ENCODE peak calls at places on chromosomes 5 and 9, in nine cellular contexts. One of them, this sample, is unnamed.

GRCh38 chr5:45385321-45386058 is 310.7 kb downstream of the HCN1 start:
- DNase-seq in psoas muscle: peak
- DNase-seq in GM10248: no peak
- DNase-seq in Peyer's patch: no peak
- DNase-seq in foreskin keratinocyte: no peak
- DNase-seq in ascending aorta: no peak
- DNase-seq in Panc1: no peak
- DNase-seq in kidney: no peak
- DNase-seq in CD8-positive, alpha-beta T cell: no peak
- DNase-seq in this sample: no peak

GRCh38 chr5:132273631-132274030 is 16.1 kb downstream of the PDLIM4 start:
- DNase-seq in GM10248: no peak
- DNase-seq in CD8-positive, alpha-beta T cell: no peak
- DNase-seq in Panc1: no peak
- DNase-seq in ascending aorta: no peak
- DNase-seq in Peyer's patch: no peak
- DNase-seq in kidney: no peak
- DNase-seq in foreskin keratinocyte: no peak
- DNase-seq in psoas muscle: no peak
- DNase-seq in this sample: no peak

GRCh38 chr5:73338201-73339126 is 110.1 kb downstream of the FOXD1 start:
- DNase-seq in kidney: peak
- DNase-seq in foreskin keratinocyte: no peak
- DNase-seq in CD8-positive, alpha-beta T cell: no peak
- DNase-seq in GM10248: no peak
- DNase-seq in ascending aorta: no peak
- DNase-seq in Peyer's patch: no peak
- DNase-seq in psoas muscle: no peak
- DNase-seq in Panc1: no peak
- DNase-seq in this sample: no peak

GRCh38 chr5:132556511-132557424 is at the start of gene RAD50:
- DNase-seq in foreskin keratinocyte: peak
- DNase-seq in Panc1: peak
- DNase-seq in Peyer's patch: peak
- DNase-seq in kidney: peak
- DNase-seq in CD8-positive, alpha-beta T cell: peak
- DNase-seq in GM10248: peak
- DNase-seq in psoas muscle: peak
- DNase-seq in ascending aorta: peak
- DNase-seq in this sample: peak

GRCh38 chr5:174387448-174387847 is 336.9 kb upstream of the MSX2 start:
- DNase-seq in ascending aorta: no peak
- DNase-seq in psoas muscle: no peak
- DNase-seq in GM10248: no peak
- DNase-seq in CD8-positive, alpha-beta T cell: no peak
- DNase-seq in kidney: no peak
- DNase-seq in Panc1: no peak
- DNase-seq in Peyer's patch: no peak
- DNase-seq in foreskin keratinocyte: no peak
- DNase-seq in this sample: no peak

GRCh38 chr9:130043654-130044623 is 950 bp upstream of the FNBP1 start:
- DNase-seq in CD8-positive, alpha-beta T cell: no peak
- DNase-seq in Panc1: no peak
- DNase-seq in ascending aorta: no peak
- DNase-seq in psoas muscle: peak
- DNase-seq in foreskin keratinocyte: no peak
- DNase-seq in Peyer's patch: no peak
- DNase-seq in GM10248: no peak
- DNase-seq in kidney: peak
- DNase-seq in this sample: peak

GRCh38 chr9:15295761-15296405 is 11.1 kb downstream of the TTC39B start:
- DNase-seq in foreskin keratinocyte: no peak
- DNase-seq in Panc1: no peak
- DNase-seq in GM10248: peak
- DNase-seq in Peyer's patch: no peak
- DNase-seq in CD8-positive, alpha-beta T cell: no peak
- DNase-seq in kidney: no peak
- DNase-seq in ascending aorta: no peak
- DNase-seq in psoas muscle: no peak
- DNase-seq in this sample: no peak

GRCh38 chr9:98533132-98533531 is 175.6 kb downstream of the GABBR2 start:
- DNase-seq in psoas muscle: no peak
- DNase-seq in GM10248: no peak
- DNase-seq in Peyer's patch: no peak
- DNase-seq in Panc1: no peak
- DNase-seq in ascending aorta: no peak
- DNase-seq in kidney: no peak
- DNase-seq in CD8-positive, alpha-beta T cell: no peak
- DNase-seq in foreskin keratinocyte: no peak
- DNase-seq in this sample: no peak

GRCh38 chr5:43336159-43336558 is 22.9 kb upstream of the HMGCS1 start:
- DNase-seq in foreskin keratinocyte: peak
- DNase-seq in Peyer's patch: no peak
- DNase-seq in CD8-positive, alpha-beta T cell: no peak
- DNase-seq in Panc1: no peak
- DNase-seq in psoas muscle: no peak
- DNase-seq in GM10248: no peak
- DNase-seq in kidney: no peak
- DNase-seq in ascending aorta: no peak
- DNase-seq in this sample: no peak

GRCh38 chr5:106637275-106637674 is 1033.5 kb downstream of the EFNA5 start:
- DNase-seq in psoas muscle: no peak
- DNase-seq in ascending aorta: no peak
- DNase-seq in Panc1: no peak
- DNase-seq in Peyer's patch: no peak
- DNase-seq in GM10248: no peak
- DNase-seq in foreskin keratinocyte: peak
- DNase-seq in kidney: no peak
- DNase-seq in CD8-positive, alpha-beta T cell: no peak
- DNase-seq in this sample: no peak

GRCh38 chr9:14347408-14348224 is 33.7 kb upstream of the NFIB start:
- DNase-seq in foreskin keratinocyte: peak
- DNase-seq in CD8-positive, alpha-beta T cell: no peak
- DNase-seq in ascending aorta: no peak
- DNase-seq in psoas muscle: peak
- DNase-seq in GM10248: no peak
- DNase-seq in Panc1: no peak
- DNase-seq in Peyer's patch: no peak
- DNase-seq in kidney: peak
- DNase-seq in this sample: no peak

GRCh38 chr5:12672141-12672540 is 767.9 kb upstream of the CTNND2 start:
- DNase-seq in GM10248: no peak
- DNase-seq in Panc1: no peak
- DNase-seq in CD8-positive, alpha-beta T cell: no peak
- DNase-seq in ascending aorta: no peak
- DNase-seq in Peyer's patch: no peak
- DNase-seq in foreskin keratinocyte: no peak
- DNase-seq in kidney: no peak
- DNase-seq in psoas muscle: no peak
- DNase-seq in this sample: no peak

GRCh38 chr5:168008555-168008954 is 282.9 kb upstream of the WWC1 start:
- DNase-seq in psoas muscle: no peak
- DNase-seq in ascending aorta: no peak
- DNase-seq in Panc1: no peak
- DNase-seq in kidney: no peak
- DNase-seq in CD8-positive, alpha-beta T cell: no peak
- DNase-seq in Peyer's patch: no peak
- DNase-seq in foreskin keratinocyte: no peak
- DNase-seq in GM10248: no peak
- DNase-seq in this sample: no peak

GRCh38 chr5:168007286-168007685 is 284.2 kb upstream of the WWC1 start:
- DNase-seq in kidney: no peak
- DNase-seq in Panc1: no peak
- DNase-seq in Peyer's patch: no peak
- DNase-seq in CD8-positive, alpha-beta T cell: no peak
- DNase-seq in psoas muscle: no peak
- DNase-seq in foreskin keratinocyte: no peak
- DNase-seq in ascending aorta: no peak
- DNase-seq in GM10248: no peak
- DNase-seq in this sample: no peak

GRCh38 chr5:168006473-168007130 is 284.8 kb upstream of the WWC1 start:
- DNase-seq in Panc1: no peak
- DNase-seq in CD8-positive, alpha-beta T cell: no peak
- DNase-seq in GM10248: no peak
- DNase-seq in kidney: no peak
- DNase-seq in foreskin keratinocyte: no peak
- DNase-seq in psoas muscle: no peak
- DNase-seq in ascending aorta: no peak
- DNase-seq in Peyer's patch: no peak
- DNase-seq in this sample: no peak

GRCh38 chr5:168002116-168002515 is 289.3 kb upstream of the WWC1 start:
- DNase-seq in kidney: no peak
- DNase-seq in ascending aorta: no peak
- DNase-seq in GM10248: no peak
- DNase-seq in foreskin keratinocyte: no peak
- DNase-seq in Peyer's patch: no peak
- DNase-seq in CD8-positive, alpha-beta T cell: no peak
- DNase-seq in psoas muscle: no peak
- DNase-seq in Panc1: no peak
- DNase-seq in this sample: no peak

GRCh38 chr5:168005093-168005492 is 286.4 kb upstream of the WWC1 start:
- DNase-seq in kidney: no peak
- DNase-seq in GM10248: no peak
- DNase-seq in Peyer's patch: no peak
- DNase-seq in foreskin keratinocyte: peak
- DNase-seq in ascending aorta: no peak
- DNase-seq in CD8-positive, alpha-beta T cell: no peak
- DNase-seq in Panc1: no peak
- DNase-seq in psoas muscle: no peak
- DNase-seq in this sample: no peak
- TF ChIP-seq CTCF in kidney: no peak
- TF ChIP-seq CTCF in GM10248: no peak
- TF ChIP-seq CTCF in Peyer's patch: no peak
- TF ChIP-seq CTCF in foreskin keratinocyte: no peak
- TF ChIP-seq CTCF in ascending aorta: no peak
- TF ChIP-seq CTCF in CD8-positive, alpha-beta T cell: no peak
- TF ChIP-seq CTCF in Panc1: no peak
- TF ChIP-seq CTCF in psoas muscle: no peak
- TF ChIP-seq CTCF in this sample: no peak

DNA sequence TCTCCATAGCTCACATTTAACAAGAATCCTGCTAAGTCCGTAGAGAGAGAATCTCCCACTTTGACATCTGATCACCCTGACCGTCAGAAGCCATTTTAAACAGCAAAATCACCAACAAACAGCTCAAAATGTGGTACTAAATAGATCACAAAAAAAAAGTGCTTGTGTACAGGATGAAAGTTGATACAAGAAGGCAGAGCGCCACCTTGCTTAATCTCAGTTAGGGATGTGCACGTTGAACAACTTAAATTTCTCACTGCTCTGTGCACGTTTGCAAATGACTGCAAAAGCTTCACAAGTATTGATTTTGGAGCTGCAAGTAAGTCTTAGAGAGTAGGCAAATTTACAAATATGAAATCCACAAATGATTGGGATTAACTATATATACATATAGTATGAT is 63.1 kb upstream of the NREP start:
- DNase-seq in psoas muscle: no peak
- DNase-seq in Peyer's patch: no peak
- DNase-seq in CD8-positive, alpha-beta T cell: no peak
- DNase-seq in kidney: no peak
- DNase-seq in ascending aorta: no peak
- DNase-seq in Panc1: no peak
- DNase-seq in GM10248: no peak
- DNase-seq in foreskin keratinocyte: no peak
- DNase-seq in this sample: no peak
- TF ChIP-seq CTCF in psoas muscle: no peak
- TF ChIP-seq CTCF in Peyer's patch: no peak
- TF ChIP-seq CTCF in CD8-positive, alpha-beta T cell: no peak
- TF ChIP-seq CTCF in kidney: no peak
- TF ChIP-seq CTCF in ascending aorta: no peak
- TF ChIP-seq CTCF in Panc1: no peak
- TF ChIP-seq CTCF in GM10248: no peak
- TF ChIP-seq CTCF in foreskin keratinocyte: no peak
- TF ChIP-seq CTCF in this sample: no peak

GRCh38 chr5:74684900-74685851 is at the start of gene HEXB:
- DNase-seq in kidney: peak
- DNase-seq in Peyer's patch: peak
- DNase-seq in CD8-positive, alpha-beta T cell: peak
- DNase-seq in foreskin keratinocyte: peak
- DNase-seq in Panc1: no peak
- DNase-seq in ascending aorta: peak
- DNase-seq in GM10248: peak
- DNase-seq in psoas muscle: peak
- DNase-seq in this sample: peak
- TF ChIP-seq CTCF in kidney: no peak
- TF ChIP-seq CTCF in Peyer's patch: no peak
- TF ChIP-seq CTCF in CD8-positive, alpha-beta T cell: no peak
- TF ChIP-seq CTCF in foreskin keratinocyte: peak
- TF ChIP-seq CTCF in Panc1: no peak
- TF ChIP-seq CTCF in ascending aorta: no peak
- TF ChIP-seq CTCF in GM10248: no peak
- TF ChIP-seq CTCF in psoas muscle: no peak
- TF ChIP-seq CTCF in this sample: no peak

DNA sequence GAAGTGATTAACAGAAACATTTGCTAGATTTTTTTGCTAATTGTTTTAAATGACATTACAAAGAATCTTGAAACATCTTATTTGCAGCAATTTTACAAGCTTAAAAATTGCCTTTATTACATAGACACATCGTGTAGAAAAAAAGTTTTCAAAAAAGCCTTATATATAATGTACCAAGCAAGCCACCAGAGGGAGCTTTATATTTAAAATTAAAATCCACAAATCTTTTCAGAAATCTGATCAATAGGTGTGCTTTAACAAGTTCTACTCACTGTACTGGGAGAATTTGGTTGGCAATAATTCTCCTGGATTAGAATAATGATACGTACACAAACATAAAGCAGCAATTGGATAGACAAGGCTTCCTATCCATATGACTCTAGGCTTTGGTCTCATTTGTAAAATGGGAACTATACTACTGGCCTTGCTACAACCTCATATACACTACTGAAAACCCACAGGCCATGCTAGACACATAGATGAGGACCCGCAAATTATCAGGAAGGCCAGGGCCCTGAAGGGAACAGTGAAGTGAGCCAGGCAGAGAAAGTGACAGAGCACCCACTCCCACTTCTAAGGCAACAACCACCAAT is 4.8 kb downstream of the PSMB7 start:
- DNase-seq in kidney: no peak
- DNase-seq in psoas muscle: no peak
- DNase-seq in foreskin keratinocyte: no peak
- DNase-seq in ascending aorta: no peak
- DNase-seq in Panc1: no peak
- DNase-seq in CD8-positive, alpha-beta T cell: no peak
- DNase-seq in GM10248: no peak
- DNase-seq in Peyer's patch: no peak
- DNase-seq in this sample: no peak
- TF ChIP-seq CTCF in kidney: no peak
- TF ChIP-seq CTCF in psoas muscle: peak
- TF ChIP-seq CTCF in foreskin keratinocyte: peak
- TF ChIP-seq CTCF in ascending aorta: no peak
- TF ChIP-seq CTCF in Panc1: peak
- TF ChIP-seq CTCF in CD8-positive, alpha-beta T cell: peak
- TF ChIP-seq CTCF in GM10248: no peak
- TF ChIP-seq CTCF in Peyer's patch: no peak
- TF ChIP-seq CTCF in this sample: peak

GRCh38 chr9:136726631-136727191 is 14.3 kb downstream of the DIPK1B start:
- DNase-seq in ascending aorta: no peak
- DNase-seq in foreskin keratinocyte: no peak
- DNase-seq in kidney: no peak
- DNase-seq in GM10248: peak
- DNase-seq in Panc1: peak
- DNase-seq in Peyer's patch: peak
- DNase-seq in psoas muscle: no peak
- DNase-seq in CD8-positive, alpha-beta T cell: no peak
- DNase-seq in this sample: no peak
- TF ChIP-seq CTCF in ascending aorta: no peak
- TF ChIP-seq CTCF in foreskin keratinocyte: peak
- TF ChIP-seq CTCF in kidney: peak
- TF ChIP-seq CTCF in GM10248: peak
- TF ChIP-seq CTCF in Panc1: peak
- TF ChIP-seq CTCF in Peyer's patch: peak
- TF ChIP-seq CTCF in psoas muscle: peak
- TF ChIP-seq CTCF in CD8-positive, alpha-beta T cell: peak
- TF ChIP-seq CTCF in this sample: peak